ENCODE peak calls at places on chromosome 15, in eight cellular contexts. F, X, B, E, J, Z, I and V are unnamed samples. For H3K4me1, the result is how much of the 10 kb centered on the place peaks cover.

GRCh38 chr15:56772868-56773639 is 39.7 kb upstream of the ZNF280D start:
- DNase-seq in I (no peak), B (no peak), E (peak), X (peak), F (no peak), Z (no peak), J (no peak), V (no peak)

GRCh38 chr15:40471778-40472130 is 970 bp downstream of the CHST14 start:
- DNase-seq in I (no peak), F (peak), Z (no peak), J (no peak), B (no peak), X (no peak), E (no peak), V (peak)

GRCh38 chr15:62068071-62068786 is 1.5 kb downstream of the C2CD4A start:
- DNase-seq in J (peak), X (no peak), B (peak), Z (peak), F (peak), E (peak), I (peak), V (peak)

GRCh38 chr15:63121382-63122001 is at the start of gene LACTB:
- DNase-seq in Z (peak), X (peak), B (peak), I (peak), F (peak), E (peak), J (peak), V (peak)

GRCh38 chr15:70587896-70588567 is 175.3 kb downstream of the UACA start:
- DNase-seq in Z (no peak), J (no peak), X (no peak), B (no peak), F (no peak), I (no peak), E (no peak), V (peak)

GRCh38 chr15:65066635-65067333 is 1.0 kb downstream of the RASL12 start:
- DNase-seq in F (no peak), E (no peak), B (no peak), Z (no peak), X (no peak), I (no peak), J (peak), V (no peak)

GRCh38 chr15:74399511-74400312 is 32.3 kb upstream of the CYP11A1 start:
- DNase-seq in I (no peak), E (peak), J (no peak), Z (peak), B (peak), F (peak), X (peak), V (no peak)

GRCh38 chr15:73334086-73334485 is 34.7 kb downstream of the HCN4 start:
- DNase-seq in B (no peak), I (no peak), J (peak), F (peak), X (no peak), E (no peak), Z (no peak), V (no peak)

GRCh38 chr15:83446904-83447708 is at the start of gene SH3GL3:
- DNase-seq in J (peak), B (peak), I (peak), F (peak), X (peak), E (peak), Z (peak), V (peak)

GRCh38 chr15:77500986-77501385 is 80.3 kb downstream of the HMG20A start:
- DNase-seq in Z (no peak), E (peak), F (no peak), B (peak), J (no peak), X (peak), I (no peak), V (no peak)

GRCh38 chr15:70102827-70103226 is 5.1 kb upstream of the TLE3 start:
- DNase-seq in X (no peak), B (no peak), F (no peak), I (no peak), Z (no peak), E (no peak), J (no peak), V (no peak)

GRCh38 chr15:40328711-40329240 is 5.3 kb downstream of the INAFM2 start:
- DNase-seq in X (no peak), Z (no peak), E (no peak), B (no peak), F (no peak), J (no peak), I (no peak), V (no peak)

GRCh38 chr15:70763120-70763949 is at the start of gene UACA:
- DNase-seq in J (peak), I (peak), F (peak), Z (peak), E (peak), B (peak), X (peak), V (peak)

GRCh38 chr15:74184582-74185091 is 11.1 kb downstream of the ISLR start:
- DNase-seq in X (no peak), B (peak), J (peak), Z (no peak), F (no peak), E (no peak), I (no peak), V (no peak)

GRCh38 chr15:63930034-63930433 is 96.3 kb upstream of the HERC1 start:
- DNase-seq in F (no peak), I (no peak), B (no peak), Z (no peak), X (no peak), J (peak), E (no peak), V (no peak)

GRCh38 chr15:101121511-101122090 is 130.2 kb downstream of the CHSY1 start:
- DNase-seq in E (peak), F (peak), B (peak), Z (peak), I (peak), X (no peak), J (peak), V (peak)

GRCh38 chr15:22980189-22981136 is at the start of gene CYFIP1:
- DNase-seq in J (peak), E (peak), I (peak), X (peak), B (peak), Z (no peak), F (peak), V (peak)

GRCh38 chr15:97984157-97984556 is 23.7 kb downstream of the ARRDC4 start:
- DNase-seq in X (no peak), Z (no peak), B (no peak), I (no peak), J (no peak), F (no peak), E (no peak), V (no peak)

GRCh38 chr15:45147606-45148005 is 17.8 kb downstream of the DUOX1 start:
- DNase-seq in E (no peak), I (no peak), X (no peak), F (peak), Z (no peak), J (peak), B (no peak), V (no peak)

GRCh38 chr15:48507416-48508065 is 138.0 kb downstream of the FBN1 start:
- DNase-seq in J (no peak), E (peak), B (peak), F (no peak), X (peak), I (peak), Z (no peak), V (peak)

GRCh38 chr15:33045066-33045810 is 149.3 kb downstream of the FMN1 start:
- DNase-seq in Z (no peak), F (no peak), J (no peak), B (no peak), E (no peak), I (no peak), X (no peak), V (no peak)

GRCh38 chr15:65404196-65404872 is 18.4 kb downstream of the IGDCC4 start:
- DNase-seq in Z (no peak), X (no peak), B (no peak), I (no peak), E (no peak), F (no peak), J (no peak), V (no peak)

GRCh38 chr15:61749169-61749568 is 311.1 kb downstream of the VPS13C start:
- DNase-seq in B (peak), F (no peak), Z (no peak), J (no peak), E (no peak), I (no peak), X (peak), V (no peak)

GRCh38 chr15:98900382-98900781 is 107.2 kb downstream of the PGPEP1L start:
- DNase-seq in E (peak), J (no peak), X (no peak), Z (no peak), B (no peak), F (no peak), I (no peak), V (no peak)

GRCh38 chr15:74318376-74319137 is 48.9 kb downstream of the CYP11A1 start:
- DNase-seq in X (no peak), F (no peak), I (no peak), B (no peak), Z (no peak), E (no peak), J (no peak), V (no peak)

GRCh38 chr15:45732544-45733130 is 97.8 kb downstream of the SQOR start:
- DNase-seq in B (no peak), X (no peak), F (no peak), J (peak), Z (no peak), I (peak), E (no peak), V (no peak)

GRCh38 chr15:64895285-64896065 is 16.2 kb upstream of the ANKDD1A start:
- DNase-seq in E (no peak), F (no peak), X (no peak), Z (peak), B (no peak), I (no peak), J (no peak), V (no peak)

GRCh38 chr15:98855067-98855814 is 152.4 kb downstream of the PGPEP1L start:
- DNase-seq in B (no peak), Z (no peak), F (no peak), X (no peak), E (no peak), I (no peak), J (no peak), V (no peak)

GRCh38 chr15:44490628-44491027 is 46.3 kb upstream of the EIF3J start:
- DNase-seq in I (no peak), B (peak), X (peak), Z (no peak), J (no peak), E (peak), F (no peak), V (no peak)

GRCh38 chr15:83210619-83211018 is 3.0 kb upstream of the HDGFL3 start:
- DNase-seq in Z (no peak), F (no peak), I (no peak), B (peak), J (no peak), X (peak), E (peak), V (peak)

GRCh38 chr15:35450492-35450891 is 95.5 kb downstream of the DPH6 start:
- DNase-seq in Z (no peak), J (no peak), E (peak), X (peak), B (peak), I (no peak), F (no peak), V (no peak)

GRCh38 chr15:40266828-40267304 is 16.0 kb downstream of the ANKRD63 start:
- DNase-seq in X (peak), Z (no peak), J (no peak), B (peak), I (no peak), F (no peak), E (peak), V (peak)

GRCh38 chr15:70320077-70320830 is 222.5 kb upstream of the TLE3 start:
- DNase-seq in Z (no peak), I (no peak), X (no peak), E (no peak), F (no peak), J (no peak), B (no peak), V (no peak)

GRCh38 chr15:89912674-89913396 is at the start of gene ARPIN:
- DNase-seq in F (no peak), I (peak), J (peak), Z (peak), E (peak), B (peak), X (peak), V (peak)

GRCh38 chr15:51312754-51313390 is 25.5 kb downstream of the CYP19A1 start:
- DNase-seq in B (peak), I (no peak), J (no peak), E (peak), F (no peak), X (peak), Z (no peak), V (no peak)

GRCh38 chr15:46304320-46304719 is 669.5 kb downstream of the SQOR start:
- DNase-seq in J (no peak), Z (no peak), B (no peak), E (no peak), X (no peak), I (no peak), F (no peak), V (no peak)

GRCh38 chr15:62454567-62455172 is 289.6 kb upstream of the C2CD4B start:
- DNase-seq in J (no peak), I (no peak), X (no peak), F (no peak), E (peak), B (no peak), Z (no peak), V (no peak)

GRCh38 chr15:91950631-91951384 is 97.3 kb downstream of the SLCO3A1 start:
- DNase-seq in F (no peak), I (no peak), X (peak), J (no peak), E (peak), B (peak), Z (no peak), V (no peak)

GRCh38 chr15:50487287-50487686 is 59.2 kb downstream of the USP50 start:
- DNase-seq in F (no peak), J (no peak), E (no peak), B (no peak), Z (no peak), I (no peak), X (no peak), V (no peak)

GRCh38 chr15:66798426-66799061 is 96.5 kb downstream of the SMAD6 start:
- DNase-seq in B (no peak), X (peak), I (no peak), E (peak), Z (no peak), F (no peak), J (no peak), V (no peak)
- H3K4me1 ChIP-seq in B (under half), X (under half), I (under half), E (under half), Z (under half), F (under half), J (under half), V (under half)

DNA sequence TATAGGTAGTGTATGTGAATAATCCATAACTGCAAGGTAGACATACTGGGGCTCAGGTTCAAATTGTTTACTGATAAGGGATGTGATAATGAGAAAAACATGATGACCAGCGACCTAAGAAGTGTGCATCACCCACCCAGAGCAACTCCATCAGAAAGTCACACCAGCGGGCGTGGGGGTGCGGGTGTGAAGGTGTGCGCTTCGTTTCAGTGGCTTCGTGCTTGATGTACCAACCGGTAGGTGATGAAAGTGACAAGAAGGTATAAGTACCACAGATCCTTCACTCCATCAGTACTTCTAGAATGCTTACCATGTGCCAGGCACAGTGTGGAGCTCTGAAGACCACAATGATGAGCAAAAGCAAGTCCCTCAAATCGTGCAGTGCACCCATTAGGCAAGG is 11.2 kb downstream of the ANP32A start:
- DNase-seq in F (no peak), B (no peak), I (no peak), X (no peak), J (no peak), Z (no peak), E (no peak), V (no peak)
- H3K4me1 ChIP-seq in F (under half), B (under half), I (under half), X (under half), J (under half), Z (half or more), E (under half), V (under half)

GRCh38 chr15:78880242-78880533 is 7.5 kb downstream of the MORF4L1 start:
- DNase-seq in J (no peak), X (no peak), E (peak), I (no peak), Z (no peak), B (peak), F (no peak), V (no peak)

GRCh38 chr15:78878356-78878755 is 5.7 kb downstream of the MORF4L1 start:
- DNase-seq in I (no peak), Z (no peak), E (peak), J (no peak), F (no peak), B (peak), X (no peak), V (no peak)

GRCh38 chr15:78880828-78881227 is 8.1 kb downstream of the MORF4L1 start:
- DNase-seq in X (no peak), E (no peak), J (no peak), F (no peak), B (no peak), Z (no peak), I (no peak), V (no peak)

GRCh38 chr15:78879517-78880241 is 7.0 kb downstream of the MORF4L1 start:
- DNase-seq in J (no peak), B (no peak), E (peak), I (no peak), Z (no peak), X (no peak), F (no peak), V (no peak)

GRCh38 chr15:78881681-78882080 is 9.0 kb downstream of the MORF4L1 start:
- DNase-seq in X (no peak), I (no peak), E (no peak), J (no peak), F (no peak), B (no peak), Z (no peak), V (no peak)
- H3K4me1 ChIP-seq in X (under half), I (under half), E (under half), J (under half), F (under half), B (under half), Z (half or more), V (half or more)

GRCh38 chr15:88904257-88904807 is 8.8 kb downstream of the MFGE8 start:
- DNase-seq in B (no peak), X (no peak), F (peak), I (no peak), E (no peak), J (no peak), Z (no peak), V (no peak)

GRCh38 chr15:88900982-88901418 is 5.7 kb upstream of the HAPLN3 start:
- DNase-seq in I (no peak), E (no peak), B (no peak), Z (no peak), F (no peak), J (no peak), X (no peak), V (no peak)

GRCh38 chr15:88901713-88902490 is 6.6 kb upstream of the HAPLN3 start:
- DNase-seq in X (no peak), E (no peak), F (peak), B (no peak), I (no peak), J (no peak), Z (no peak), V (no peak)

GRCh38 chr15:88902491-88902835 is 7.1 kb upstream of the HAPLN3 start:
- DNase-seq in B (no peak), I (no peak), E (no peak), X (peak), J (peak), F (peak), Z (no peak), V (no peak)

GRCh38 chr15:88902846-88903245 is 7.5 kb upstream of the HAPLN3 start:
- DNase-seq in J (no peak), I (no peak), Z (no peak), X (no peak), F (peak), E (no peak), B (no peak), V (no peak)
- H3K4me1 ChIP-seq in J (under half), I (under half), Z (under half), X (under half), F (under half), E (under half), B (under half), V (under half)

GRCh38 chr15:60569596-60569995 is 90.7 kb upstream of the ICE2 start:
- DNase-seq in Z (no peak), F (no peak), X (no peak), I (no peak), J (no peak), B (no peak), E (no peak), V (no peak)

GRCh38 chr15:60570936-60571530 is 92.1 kb upstream of the ICE2 start:
- DNase-seq in J (no peak), B (no peak), E (no peak), Z (no peak), X (no peak), I (no peak), F (no peak), V (no peak)

GRCh38 chr15:60565407-60565806 is 86.5 kb upstream of the ICE2 start:
- DNase-seq in J (no peak), I (no peak), X (no peak), F (no peak), B (no peak), Z (no peak), E (no peak), V (no peak)

GRCh38 chr15:60568883-60569495 is 90.0 kb upstream of the ICE2 start:
- DNase-seq in J (no peak), E (no peak), B (no peak), I (no peak), Z (no peak), F (no peak), X (no peak), V (no peak)

DNA sequence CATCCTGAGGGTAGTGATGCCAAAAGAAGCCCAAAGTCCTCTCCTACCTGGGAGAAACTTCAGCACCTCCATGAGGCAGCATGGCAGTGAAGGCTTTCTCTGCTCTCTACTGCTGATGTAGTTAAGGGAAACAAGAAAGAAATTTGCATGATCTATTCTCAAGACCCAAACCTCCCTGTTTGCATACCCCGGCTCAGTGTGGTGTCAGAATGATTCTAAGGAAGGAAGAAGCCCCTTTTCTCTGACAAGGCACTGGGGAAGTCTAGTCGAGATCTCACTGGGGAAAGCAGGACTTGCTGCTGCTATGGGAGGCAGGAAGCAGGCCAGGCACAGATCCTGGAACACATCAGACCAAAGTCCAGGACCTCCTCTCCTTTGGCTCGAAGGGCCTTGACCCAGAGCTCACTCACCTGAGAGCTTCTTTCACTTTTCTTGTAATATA is 89.4 kb upstream of the ICE2 start:
- DNase-seq in X (no peak), F (no peak), Z (no peak), J (no peak), E (no peak), I (no peak), B (no peak), V (no peak)
- H3K4me1 ChIP-seq in X (under half), F (under half), Z (half or more), J (under half), E (under half), I (under half), B (under half), V (under half)

GRCh38 chr15:75693501-75694240 is 19.0 kb downstream of the CSPG4 start:
- DNase-seq in E (peak), Z (no peak), J (no peak), B (peak), X (peak), I (no peak), F (peak), V (no peak)

GRCh38 chr15:75696303-75696657 is 16.4 kb downstream of the CSPG4 start:
- DNase-seq in X (peak), B (peak), E (no peak), J (peak), I (no peak), F (no peak), Z (no peak), V (no peak)

GRCh38 chr15:75694241-75695182 is 18.1 kb downstream of the CSPG4 start:
- DNase-seq in X (peak), B (peak), J (peak), E (peak), I (no peak), Z (no peak), F (peak), V (peak)

GRCh38 chr15:75695634-75696302 is 16.9 kb downstream of the CSPG4 start:
- DNase-seq in E (no peak), X (peak), B (peak), J (no peak), I (no peak), F (no peak), Z (no peak), V (no peak)

DNA sequence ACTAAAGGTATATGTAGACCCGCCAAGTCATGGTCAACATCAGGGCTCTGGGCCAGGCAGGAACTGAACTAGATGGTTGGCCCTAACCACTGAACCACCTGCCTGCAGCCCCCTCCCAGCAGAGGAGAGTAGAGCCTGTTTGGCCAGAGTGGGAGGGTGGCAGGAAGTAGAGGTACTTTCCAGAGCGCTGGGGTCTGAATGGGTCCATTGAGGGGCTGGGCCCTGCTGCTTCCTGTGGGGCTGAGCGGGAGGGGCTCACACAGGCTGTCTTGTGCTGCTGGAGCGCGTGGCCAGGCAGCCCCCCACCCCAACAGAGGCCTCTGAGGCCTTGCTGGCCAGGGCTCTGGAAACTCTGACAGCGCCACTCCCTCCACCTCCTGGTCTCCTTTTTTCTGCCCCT is 17.4 kb downstream of the CSPG4 start:
- DNase-seq in I (no peak), E (no peak), Z (no peak), B (peak), X (no peak), J (no peak), F (peak), V (no peak)
- H3K4me1 ChIP-seq in I (under half), E (under half), Z (under half), B (half or more), X (under half), J (under half), F (under half), V (under half)